ENCODE peak calls at places on chromosomes 1 and 21, in six cellular contexts. S is GM06990; U is kidney epithelial cell; K is CD4-positive, alpha-beta T cell; Z is PC-9; R is heart right ventricle. Y is an unnamed sample.

GRCh38 chr21:14243461-14243860 is 27.5 kb downstream of the RBM11 start:
- DNase-seq in S (no peak), R (no peak), U (no peak), K (no peak), Z (no peak), Y (no peak)

GRCh38 chr1:246037832-246038231 is 469.2 kb downstream of the SMYD3 start:
- DNase-seq in Z (no peak), U (no peak), R (no peak), S (no peak), K (no peak), Y (no peak)

GRCh38 chr21:33855190-33855589 is 60.4 kb downstream of the ATP5PO start:
- DNase-seq in U (no peak), K (no peak), S (no peak), R (no peak), Z (no peak), Y (no peak)

GRCh38 chr1:72284398-72285073 is 2.2 kb upstream of the NEGR1 start:
- DNase-seq in R (peak; percentile 30), S (peak; percentile 3), U (peak; percentile 69), Z (peak; percentile 89), K (no peak), Y (peak; percentile 90)

GRCh38 chr1:116026626-116027025 is 50.3 kb downstream of the SLC22A15 start:
- DNase-seq in R (no peak), U (no peak), S (no peak), Z (no peak), K (no peak), Y (no peak)

GRCh38 chr1:19811206-19811851 is 3.8 kb downstream of the RNF186 start:
- DNase-seq in R (peak; percentile 33), U (no peak), K (peak; percentile 43), Z (no peak), S (no peak), Y (peak; percentile 61)

GRCh38 chr1:200038987-200039848 is 11.7 kb downstream of the NR5A2 start:
- DNase-seq in U (no peak), K (no peak), S (peak; percentile 35), Z (peak; percentile 38), R (peak; percentile 35), Y (peak; percentile 51)

GRCh38 chr1:3530931-3531818 is 76.7 kb downstream of the ARHGEF16 start:
- DNase-seq in K (peak; percentile 84), U (peak; percentile 31), Z (peak; percentile 69), S (no peak), R (peak; percentile 82), Y (peak; percentile 87)

GRCh38 chr1:7476861-7477534 is 294.1 kb upstream of the VAMP3 start:
- DNase-seq in S (no peak), R (no peak), U (no peak), K (no peak), Z (no peak), Y (no peak)

GRCh38 chr1:7616953-7617352 is 154.1 kb upstream of the VAMP3 start:
- DNase-seq in U (no peak), R (peak; percentile 54), K (no peak), Z (no peak), S (no peak), Y (no peak)

GRCh38 chr1:211833174-211833820 is 2.7 kb upstream of the LPGAT1 start:
- DNase-seq in Z (no peak), K (no peak), R (no peak), U (no peak), S (no peak), Y (no peak)

GRCh38 chr1:6259491-6260362 is 1.2 kb downstream of the GPR153 start:
- DNase-seq in U (no peak), S (peak; percentile 85), R (peak; percentile 85), Z (peak; percentile 55), K (peak; percentile 64), Y (peak; percentile 87)

GRCh38 chr1:248858096-248858890 is 592 bp downstream of the ZNF692 start:
- DNase-seq in K (no peak), U (no peak), R (peak; percentile 69), S (peak; percentile 78), Z (peak; percentile 53), Y (peak; percentile 78)

GRCh38 chr1:226668173-226668560 is 70.9 kb downstream of the ITPKB start:
- DNase-seq in U (no peak), Z (no peak), S (no peak), R (no peak), K (no peak), Y (no peak)

GRCh38 chr1:161180643-161181042 is 3.3 kb upstream of the B4GALT3 start:
- DNase-seq in Z (no peak), U (no peak), S (no peak), K (no peak), R (no peak), Y (peak; percentile 59)

GRCh38 chr1:157274698-157275534 is 136.7 kb upstream of the ETV3 start:
- DNase-seq in U (no peak), K (no peak), R (no peak), S (no peak), Z (no peak), Y (peak; percentile 28)

GRCh38 chr1:9700340-9700739 is 48.8 kb downstream of the PIK3CD start:
- DNase-seq in U (peak; percentile 92), Z (peak; percentile 60), S (no peak), K (no peak), R (no peak), Y (peak; percentile 54)

GRCh38 chr1:2643414-2644077 is 10.7 kb upstream of the MMEL1 start:
- DNase-seq in S (no peak), U (no peak), R (no peak), Z (no peak), K (no peak), Y (no peak)

GRCh38 chr1:151972533-151973270 is 21.0 kb downstream of the S100A10 start:
- DNase-seq in S (no peak), U (peak; percentile 90), R (no peak), Z (peak; percentile 95), K (no peak), Y (peak; percentile 96)

GRCh38 chr1:226799634-226800281 is 60.7 kb upstream of the ITPKB start:
- DNase-seq in Z (no peak), U (no peak), S (no peak), K (no peak), R (no peak), Y (no peak)

GRCh38 chr1:55767171-55767570 is 552.0 kb upstream of the USP24 start:
- DNase-seq in K (no peak), Z (no peak), R (no peak), S (no peak), U (no peak), Y (no peak)

GRCh38 chr1:215376544-215377264 is 190.4 kb upstream of the KCTD3 start:
- DNase-seq in K (no peak), S (no peak), U (no peak), R (no peak), Z (no peak), Y (peak; percentile 56)

GRCh38 chr1:217493290-217493689 is 137.6 kb downstream of the GPATCH2 start:
- DNase-seq in R (no peak), S (no peak), K (no peak), U (no peak), Z (no peak), Y (no peak)

GRCh38 chr1:203373002-203373401 is 22.1 kb upstream of the FMOD start:
- DNase-seq in S (no peak), Z (no peak), R (no peak), K (no peak), U (no peak), Y (no peak)

GRCh38 chr21:31185663-31186062 is 147.4 kb upstream of the KRTAP19-8 start:
- DNase-seq in Z (no peak), K (peak; percentile 27), S (no peak), U (no peak), R (no peak), Y (no peak)

GRCh38 chr1:244114895-244115294 is 63.8 kb downstream of the ZBTB18 start:
- DNase-seq in Z (no peak), R (no peak), U (no peak), K (no peak), S (no peak), Y (no peak)

GRCh38 chr1:18939398-18940302 is 16.8 kb downstream of the IFFO2 start:
- DNase-seq in Z (no peak), R (no peak), U (no peak), K (no peak), S (no peak), Y (peak; percentile 24)

GRCh38 chr1:193036337-193037047 is 22.7 kb downstream of the UCHL5 start:
- DNase-seq in K (no peak), S (no peak), Z (no peak), R (no peak), U (no peak), Y (no peak)

GRCh38 chr1:193033610-193034009 is 25.6 kb downstream of the UCHL5 start:
- DNase-seq in Z (no peak), K (no peak), S (no peak), U (no peak), R (no peak), Y (no peak)

GRCh38 chr1:193031431-193031830 is 27.7 kb downstream of the UCHL5 start:
- DNase-seq in R (no peak), Z (no peak), U (no peak), S (no peak), K (no peak), Y (peak; percentile 31)
- TF ChIP-seq CTCF in R (no peak), Z (peak; percentile 59), U (peak; percentile 2), S (peak; percentile 32), K (peak; percentile 31), Y (peak; percentile 54)

DNA sequence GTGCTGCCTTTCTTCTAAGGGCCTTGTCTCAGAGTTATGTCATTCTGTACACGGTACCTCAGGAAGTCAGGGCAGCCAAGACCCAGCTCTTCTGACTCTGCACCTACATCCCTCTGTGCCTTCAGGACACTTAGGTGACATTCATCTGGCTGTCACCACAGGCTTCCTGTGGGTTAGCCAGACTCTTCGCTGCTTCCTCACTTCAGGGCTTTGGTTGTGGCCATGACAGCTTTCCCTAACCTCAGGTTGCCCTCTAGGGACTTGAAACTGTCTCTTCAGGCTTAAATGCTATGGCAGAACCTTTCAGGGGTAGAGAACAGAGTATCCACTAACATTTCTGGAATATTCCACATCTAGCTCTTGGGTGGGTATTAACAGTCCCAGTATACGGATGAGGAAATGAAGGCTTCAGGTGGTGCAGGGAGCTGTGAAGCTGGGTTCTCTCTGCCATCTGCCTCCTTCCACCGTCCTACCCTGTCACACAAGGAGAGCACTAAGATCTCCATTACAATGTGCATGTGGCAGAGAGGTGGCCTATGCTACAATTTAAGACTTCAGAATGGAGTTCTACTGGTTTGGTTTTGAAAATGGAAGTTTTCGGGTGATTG is 9.9 kb downstream of the TSSK3 start:
- DNase-seq in R (no peak), K (peak; percentile 53), U (no peak), S (no peak), Z (no peak), Y (no peak)
- TF ChIP-seq CTCF in R (no peak), K (peak; percentile 58), U (no peak), S (peak; percentile 17), Z (no peak), Y (no peak)

DNA sequence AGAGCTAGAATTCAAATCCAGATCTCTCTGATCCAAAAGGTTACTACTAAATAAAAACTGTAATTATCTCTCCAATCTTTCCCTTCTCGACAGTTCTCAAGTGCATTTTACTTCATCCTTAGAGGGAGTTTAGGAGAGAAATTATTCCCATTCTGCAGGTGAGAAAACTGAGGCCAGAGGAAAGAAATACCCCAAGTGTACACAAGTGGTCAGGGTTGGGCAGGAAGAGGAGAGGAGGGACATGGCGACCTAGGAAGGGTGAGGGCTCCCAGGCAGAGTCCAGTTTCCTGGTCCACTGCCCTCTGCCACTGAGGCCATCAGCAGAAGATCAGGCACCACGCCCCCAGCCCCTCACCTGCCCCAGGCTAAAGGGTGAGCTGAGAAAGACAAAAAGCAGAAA is 127.1 kb upstream of the RUNX3 start:
- DNase-seq in K (no peak), R (no peak), Z (no peak), S (no peak), U (no peak), Y (no peak)
- TF ChIP-seq CTCF in K (no peak), R (no peak), Z (no peak), S (no peak), U (no peak), Y (no peak)

GRCh38 chr1:198656500-198656932 is 17.7 kb downstream of the PTPRC start:
- DNase-seq in K (peak; percentile 81), U (no peak), R (no peak), Z (peak; percentile 57), S (no peak), Y (peak; percentile 8)
- TF ChIP-seq CTCF in K (no peak), U (no peak), R (no peak), Z (no peak), S (no peak), Y (no peak)